ENCODE peak calls at places on chromosomes 7 and 10, in nine cellular contexts. T is uterus, P is cortex of kidney, B is dorsolateral prefrontal cortex, O is nephron progenitor cell, V is GDM1, Q is neural crest cell, M is smooth muscle cell of the brain vasculature, L is gastrocnemius medialis. H is an unnamed sample.

GRCh38 chr7:35375516-35375915 is 121.6 kb upstream of the TBX20 start:
- DNase-seq in O (no peak), V (no peak), P (no peak), Q (no peak), M (no peak), T (no peak), L (no peak), B (no peak), H (no peak)

GRCh38 chr7:88184848-88185304 is 35.0 kb downstream of the SRI start:
- DNase-seq in V (no peak), P (no peak), T (no peak), Q (no peak), M (no peak), O (no peak), L (no peak), B (peak; percentile 10), H (no peak)

GRCh38 chr7:157839672-157840167 is 502.9 kb downstream of the DNAJB6 start:
- DNase-seq in L (no peak), B (no peak), V (no peak), Q (no peak), O (no peak), M (no peak), T (no peak), P (no peak), H (no peak)

GRCh38 chr7:45073031-45073842 is 15.5 kb downstream of the NACAD start:
- DNase-seq in O (no peak), M (no peak), L (no peak), T (no peak), B (peak; percentile 56), Q (no peak), V (no peak), P (no peak), H (no peak)

GRCh38 chr10:104368406-104368805 is 14.8 kb downstream of the CFAP58 start:
- DNase-seq in B (no peak), L (no peak), T (no peak), P (no peak), V (no peak), O (no peak), M (no peak), Q (no peak), H (no peak)

GRCh38 chr7:96670338-96671289 is 39.0 kb downstream of the SEM1 start:
- DNase-seq in T (no peak), Q (no peak), P (no peak), V (no peak), M (no peak), L (no peak), O (no peak), B (no peak), H (no peak)

GRCh38 chr10:112376578-112376855 is 2.6 kb downstream of the ACSL5 start:
- DNase-seq in V (peak; percentile 11), T (no peak), O (no peak), Q (no peak), M (no peak), B (no peak), P (no peak), L (no peak), H (no peak)

GRCh38 chr7:116316838-116317612 is 106.7 kb downstream of the TES start:
- DNase-seq in B (peak; percentile 35), Q (peak; percentile 17), M (peak; percentile 80), V (no peak), T (peak; percentile 43), O (no peak), P (no peak), L (peak; percentile 62), H (no peak)

GRCh38 chr7:80230327-80230726 is 95.7 kb downstream of the GNAI1 start:
- DNase-seq in B (no peak), L (no peak), Q (no peak), M (no peak), P (no peak), V (no peak), O (no peak), T (no peak), H (no peak)

GRCh38 chr7:94011714-94012353 is 7.7 kb upstream of the BET1 start:
- DNase-seq in O (no peak), B (no peak), L (no peak), P (no peak), Q (no peak), T (no peak), M (no peak), V (no peak), H (no peak)

GRCh38 chr10:62690703-62691102 is 113.8 kb upstream of the ADO start:
- DNase-seq in L (no peak), P (no peak), B (no peak), T (no peak), M (no peak), Q (no peak), V (no peak), O (peak; percentile 11), H (no peak)

GRCh38 chr7:90897961-90898469 is 301.9 kb downstream of the CDK14 start:
- DNase-seq in O (no peak), Q (no peak), T (no peak), L (no peak), P (no peak), M (peak; percentile 2), V (no peak), B (no peak), H (no peak)

GRCh38 chr10:62890395-62890794 is 74.2 kb upstream of the EGR2 start:
- DNase-seq in P (no peak), O (no peak), L (no peak), B (no peak), M (no peak), T (no peak), Q (no peak), V (no peak), H (no peak)

GRCh38 chr7:2621061-2621828 is 10.5 kb upstream of the TTYH3 start:
- DNase-seq in M (no peak), Q (no peak), L (no peak), P (no peak), T (peak; percentile 84), B (peak; percentile 28), O (peak; percentile 54), V (no peak), H (no peak)

GRCh38 chr7:155962191-155962967 is 150.1 kb upstream of the SHH start:
- DNase-seq in P (no peak), V (no peak), O (no peak), M (no peak), B (no peak), Q (no peak), T (no peak), L (no peak), H (no peak)